ENCODE peak calls at places on chromosomes 13 and 19, in six cellular contexts. K, N, S, E, R and V are unnamed samples.

GRCh38 chr13:61612192-61612591 is 196.5 kb upstream of the PCDH20 start:
- DNase-seq in K (no peak), R (no peak), N (no peak), S (no peak), E (no peak), V (no peak)

GRCh38 chr13:23979361-23980159 is 82.3 kb upstream of the C1QTNF9B start:
- DNase-seq in K (peak; percentile 79), N (peak; percentile 24), E (no peak), S (no peak), R (peak; percentile 40), V (peak; percentile 48)

GRCh38 chr19:11382898-11383705 is 1.0 kb downstream of the EPOR start:
- DNase-seq in N (peak; percentile 39), R (peak; percentile 63), K (peak; percentile 16), S (no peak), E (no peak), V (peak; percentile 74)

GRCh38 chr13:43872181-43872580 is 7.4 kb downstream of the CCDC122 start:
- DNase-seq in E (no peak), N (no peak), K (no peak), S (no peak), R (no peak), V (no peak)

GRCh38 chr19:48398329-48399235 is 5.1 kb downstream of the GRIN2D start:
- DNase-seq in K (peak; percentile 40), R (peak; percentile 87), S (peak; percentile 78), N (peak; percentile 82), E (peak; percentile 59), V (peak; percentile 91)

GRCh38 chr13:38262211-38262610 is 87.4 kb upstream of the UFM1 start:
- DNase-seq in S (no peak), E (no peak), N (no peak), R (no peak), K (no peak), V (no peak)

GRCh38 chr19:16021796-16022195 is 54.5 kb upstream of the TPM4 start:
- DNase-seq in K (no peak), R (no peak), E (no peak), S (no peak), N (no peak), V (no peak)

GRCh38 chr13:99572921-99573320 is 71.6 kb downstream of the TM9SF2 start:
- DNase-seq in N (no peak), S (no peak), E (no peak), R (no peak), K (no peak), V (no peak)

GRCh38 chr19:36771275-36772231 is 1.1 kb downstream of the ZNF850 start:
- DNase-seq in R (peak; percentile 48), S (peak; percentile 26), N (no peak), E (no peak), K (peak; percentile 14), V (peak; percentile 71)

GRCh38 chr13:97384366-97384765 is 49.6 kb upstream of the RAP2A start:
- DNase-seq in K (no peak), N (no peak), E (no peak), S (no peak), R (no peak), V (no peak)

GRCh38 chr19:30158893-30159245 is 213.3 kb upstream of the ZNF536 start:
- DNase-seq in R (no peak), E (no peak), N (no peak), K (no peak), S (no peak), V (no peak)

GRCh38 chr19:3100331-3100730 is 6.2 kb downstream of the GNA11 start:
- DNase-seq in R (no peak), N (no peak), E (no peak), K (no peak), S (no peak), V (no peak)

GRCh38 chr19:24040621-24041020 is 46.4 kb upstream of the ZNF254 start:
- DNase-seq in R (no peak), K (no peak), N (no peak), S (no peak), E (no peak), V (no peak)

GRCh38 chr13:103229674-103230073 is 163.5 kb upstream of the SLC10A2 start:
- DNase-seq in E (no peak), N (no peak), R (no peak), S (no peak), K (no peak), V (no peak)

GRCh38 chr19:52148256-52148655 is 8.5 kb upstream of the ZNF616 start:
- DNase-seq in E (no peak), S (no peak), K (no peak), R (no peak), N (no peak), V (no peak)

GRCh38 chr19:29761575-29762225 is 46.6 kb upstream of the C19orf12 start:
- DNase-seq in N (no peak), R (no peak), K (no peak), E (no peak), S (no peak), V (no peak)

GRCh38 chr13:43830481-43830873 is 43.7 kb upstream of the ENOX1 start:
- DNase-seq in S (no peak), K (no peak), E (no peak), R (no peak), N (no peak), V (no peak)

GRCh38 chr13:97076898-97077297 is 82.6 kb upstream of the OXGR1 start:
- DNase-seq in S (no peak), R (no peak), E (no peak), K (no peak), N (no peak), V (no peak)

GRCh38 chr19:45079063-45079910 is at the start of gene GEMIN7:
- DNase-seq in E (peak; percentile 56), S (peak; percentile 73), K (peak; percentile 77), R (peak; percentile 85), N (peak; percentile 68), V (peak; percentile 86)

GRCh38 chr19:16603090-16603489 is 24.9 kb downstream of the MED26 start:
- DNase-seq in R (no peak), S (no peak), N (no peak), E (no peak), K (no peak), V (no peak)